ENCODE peak calls at places on chromosome X, in five cellular contexts. Z is IMR-90, L is frontal cortex, T is mesenteric fat pad, H is AG09309. V is an unnamed sample.

GRCh38 chrX:34813618-34814017 is 129.0 kb upstream of the FAM47B start:
- DNase-seq in T (no peak), H (no peak), L (no peak), Z (peak), V (no peak)

GRCh38 chrX:63750846-63751245 is 34.2 kb downstream of the ARHGEF9 start:
- DNase-seq in L (no peak), Z (no peak), T (no peak), H (no peak), V (no peak)

GRCh38 chrX:153932220-153932915 is 2.5 kb downstream of the NAA10 start:
- DNase-seq in H (no peak), L (no peak), T (no peak), Z (no peak), V (no peak)

GRCh38 chrX:132744470-132744869 is 214.0 kb downstream of the HS6ST2 start:
- DNase-seq in H (no peak), L (no peak), Z (no peak), T (no peak), V (no peak)

GRCh38 chrX:15299945-15300851 is 15.2 kb downstream of the ASB11 start:
- DNase-seq in T (no peak), Z (peak), H (no peak), L (peak), V (peak)

GRCh38 chrX:135649561-135649960 is 63.9 kb upstream of the CT45A1 start:
- DNase-seq in H (no peak), T (no peak), L (no peak), Z (no peak), V (no peak)

GRCh38 chrX:130173190-130173895 is 1.6 kb downstream of the RAB33A start:
- DNase-seq in Z (peak), H (peak), L (peak), T (peak), V (no peak)

GRCh38 chrX:9117851-9118250 is 83.9 kb upstream of the FAM9B start:
- DNase-seq in Z (peak), L (no peak), T (no peak), H (no peak), V (no peak)

GRCh38 chrX:9942086-9942485 is 25.1 kb upstream of the CLDN34 start:
- DNase-seq in Z (no peak), H (no peak), T (no peak), L (no peak), V (no peak)

GRCh38 chrX:10126834-10127233 is 29.9 kb upstream of the CLCN4 start:
- DNase-seq in T (no peak), H (no peak), Z (no peak), L (no peak), V (no peak)

GRCh38 chrX:70087857-70088256 is 25.6 kb downstream of the OTUD6A start:
- DNase-seq in T (no peak), Z (peak), L (no peak), H (no peak), V (no peak)

GRCh38 chrX:56803849-56804681 is 75.0 kb downstream of the NBDY start:
- DNase-seq in L (no peak), Z (no peak), H (no peak), T (peak), V (no peak)

GRCh38 chrX:118644378-118644777 is 83.0 kb upstream of the IL13RA1 start:
- DNase-seq in H (peak), Z (peak), T (no peak), L (no peak), V (peak)

GRCh38 chrX:18873189-18873791 is 110.6 kb downstream of the PHKA2 start:
- DNase-seq in L (no peak), H (peak), T (peak), Z (peak), V (no peak)

GRCh38 chrX:23525531-23525930 is 141.8 kb upstream of the PRDX4 start:
- DNase-seq in Z (no peak), T (no peak), L (no peak), H (no peak), V (no peak)

GRCh38 chrX:16885628-16886027 is 15.5 kb upstream of the RBBP7 start:
- DNase-seq in L (no peak), T (no peak), Z (no peak), H (no peak), V (no peak)

GRCh38 chrX:84717344-84717743 is 215.1 kb upstream of the HDX start:
- DNase-seq in Z (no peak), T (no peak), H (no peak), L (no peak), V (no peak)

GRCh38 chrX:113009837-113010236 is 169.2 kb upstream of the AMOT start:
- DNase-seq in T (no peak), L (no peak), H (no peak), Z (no peak), V (no peak)

GRCh38 chrX:13463608-13464007 is 105.8 kb upstream of the EGFL6 start:
- DNase-seq in L (no peak), Z (peak), H (peak), T (no peak), V (peak)

GRCh38 chrX:11755724-11756123 is 2.3 kb upstream of the MSL3 start:
- DNase-seq in Z (no peak), T (no peak), H (no peak), L (no peak), V (no peak)

GRCh38 chrX:40008841-40009461 is 88.8 kb downstream of the BCOR start:
- DNase-seq in H (no peak), Z (no peak), L (no peak), T (no peak), V (no peak)

GRCh38 chrX:116317409-116317808 is 119.0 kb upstream of the SLC6A14 start:
- DNase-seq in L (no peak), T (peak), Z (no peak), H (no peak), V (no peak)

GRCh38 chrX:48940404-48940955 is 16.9 kb downstream of the OTUD5 start:
- DNase-seq in Z (no peak), T (no peak), H (no peak), L (no peak), V (no peak)

GRCh38 chrX:128769511-128769910 is 717.3 kb upstream of the ACTRT1 start:
- DNase-seq in L (no peak), H (no peak), T (no peak), Z (no peak), V (no peak)

V was measured in A549.